ENCODE peak calls at places on chromosomes 4 and X, in five cellular contexts. One of them, this sample, is unnamed. For H3K4me1 and H3K9me3, the result is how much of the 10 kb centered on the place peaks cover.

GRCh38 chr4:177282284-177282683 is 27.4 kb upstream of the NEIL3 start:
- DNase-seq in breast epithelium: no peak
- DNase-seq in H9: no peak
- DNase-seq in aorta: no peak
- DNase-seq in CD4-positive, alpha-beta memory T cell: no peak
- DNase-seq in this sample: no peak

GRCh38 chrX:6049132-6049531 is 179.5 kb downstream of the NLGN4X start:
- DNase-seq in breast epithelium: no peak
- DNase-seq in H9: no peak
- DNase-seq in aorta: no peak
- DNase-seq in CD4-positive, alpha-beta memory T cell: no peak
- DNase-seq in this sample: no peak

GRCh38 chrX:148422531-148422930 is 77.9 kb upstream of the AFF2 start:
- DNase-seq in breast epithelium: no peak
- DNase-seq in H9: no peak
- DNase-seq in aorta: no peak
- DNase-seq in CD4-positive, alpha-beta memory T cell: no peak
- DNase-seq in this sample: no peak

GRCh38 chr4:78954048-78954666 is 14.9 kb upstream of the PAQR3 start:
- DNase-seq in breast epithelium: no peak
- DNase-seq in H9: peak
- DNase-seq in aorta: no peak
- DNase-seq in CD4-positive, alpha-beta memory T cell: no peak
- DNase-seq in this sample: peak

GRCh38 chr4:78568640-78569261 is 17.2 kb downstream of the ANXA3 start:
- DNase-seq in breast epithelium: no peak
- DNase-seq in H9: no peak
- DNase-seq in aorta: no peak
- DNase-seq in CD4-positive, alpha-beta memory T cell: no peak
- DNase-seq in this sample: no peak

GRCh38 chr4:174256277-174256713 is 27.2 kb downstream of the FBXO8 start:
- DNase-seq in breast epithelium: no peak
- DNase-seq in H9: no peak
- DNase-seq in aorta: no peak
- DNase-seq in CD4-positive, alpha-beta memory T cell: no peak
- DNase-seq in this sample: peak

GRCh38 chr4:25770844-25771243 is 91.9 kb downstream of the SEL1L3 start:
- DNase-seq in breast epithelium: no peak
- DNase-seq in H9: no peak
- DNase-seq in aorta: no peak
- DNase-seq in CD4-positive, alpha-beta memory T cell: no peak
- DNase-seq in this sample: no peak

GRCh38 chr4:54067163-54067562 is 2.8 kb upstream of the CHIC2 start:
- DNase-seq in breast epithelium: peak
- DNase-seq in H9: no peak
- DNase-seq in aorta: no peak
- DNase-seq in CD4-positive, alpha-beta memory T cell: no peak
- DNase-seq in this sample: no peak

GRCh38 chrX:32877592-32877991 is 333.8 kb downstream of the DMD start:
- DNase-seq in breast epithelium: peak
- DNase-seq in H9: no peak
- DNase-seq in aorta: no peak
- DNase-seq in CD4-positive, alpha-beta memory T cell: no peak
- DNase-seq in this sample: no peak

GRCh38 chr4:4344915-4345527 is 41.9 kb upstream of the NSG1 start:
- DNase-seq in breast epithelium: no peak
- DNase-seq in H9: no peak
- DNase-seq in aorta: peak
- DNase-seq in CD4-positive, alpha-beta memory T cell: no peak
- DNase-seq in this sample: no peak

GRCh38 chr4:120843840-120844527 is 78.5 kb downstream of the PRDM5 start:
- DNase-seq in breast epithelium: no peak
- DNase-seq in H9: peak
- DNase-seq in aorta: no peak
- DNase-seq in CD4-positive, alpha-beta memory T cell: no peak
- DNase-seq in this sample: peak

GRCh38 chrX:15315509-15315908 is at the start of gene ASB11:
- DNase-seq in breast epithelium: no peak
- DNase-seq in H9: no peak
- DNase-seq in aorta: no peak
- DNase-seq in CD4-positive, alpha-beta memory T cell: no peak
- DNase-seq in this sample: no peak

GRCh38 chr4:84492737-84493091 is 6.4 kb downstream of the NKX6-1 start:
- DNase-seq in breast epithelium: no peak
- DNase-seq in H9: no peak
- DNase-seq in aorta: no peak
- DNase-seq in CD4-positive, alpha-beta memory T cell: no peak
- DNase-seq in this sample: no peak

GRCh38 chrX:3271485-3272186 is 74.8 kb downstream of the MXRA5 start:
- DNase-seq in breast epithelium: no peak
- DNase-seq in H9: no peak
- DNase-seq in aorta: no peak
- DNase-seq in CD4-positive, alpha-beta memory T cell: no peak
- DNase-seq in this sample: peak

GRCh38 chr4:11904117-11904535 is 475.4 kb upstream of the HS3ST1 start:
- DNase-seq in breast epithelium: no peak
- DNase-seq in H9: no peak
- DNase-seq in aorta: no peak
- DNase-seq in CD4-positive, alpha-beta memory T cell: no peak
- DNase-seq in this sample: no peak

GRCh38 chrX:48918644-48919340 is at the start of gene PIM2:
- DNase-seq in breast epithelium: peak
- DNase-seq in H9: peak
- DNase-seq in aorta: peak
- DNase-seq in CD4-positive, alpha-beta memory T cell: peak
- DNase-seq in this sample: peak

GRCh38 chr4:3248811-3249661 is at the start of gene MSANTD1:
- DNase-seq in breast epithelium: no peak
- DNase-seq in H9: no peak
- DNase-seq in aorta: no peak
- DNase-seq in CD4-positive, alpha-beta memory T cell: no peak
- DNase-seq in this sample: peak

GRCh38 chr4:74378573-74378972 is 13.6 kb downstream of the EREG start:
- DNase-seq in breast epithelium: no peak
- DNase-seq in H9: no peak
- DNase-seq in aorta: no peak
- DNase-seq in CD4-positive, alpha-beta memory T cell: no peak
- DNase-seq in this sample: no peak

GRCh38 chrX:19544693-19545305 is 29.5 kb upstream of the MAP3K15 start:
- DNase-seq in breast epithelium: no peak
- DNase-seq in H9: no peak
- DNase-seq in aorta: no peak
- DNase-seq in CD4-positive, alpha-beta memory T cell: no peak
- DNase-seq in this sample: peak

GRCh38 chr4:105215609-105216313 is 69.1 kb downstream of the TET2 start:
- DNase-seq in breast epithelium: no peak
- DNase-seq in H9: no peak
- DNase-seq in aorta: no peak
- DNase-seq in CD4-positive, alpha-beta memory T cell: no peak
- DNase-seq in this sample: no peak

GRCh38 chrX:74187211-74187610 is 116.8 kb upstream of the ZCCHC13 start:
- DNase-seq in breast epithelium: no peak
- DNase-seq in H9: no peak
- DNase-seq in aorta: no peak
- DNase-seq in CD4-positive, alpha-beta memory T cell: no peak
- DNase-seq in this sample: no peak

GRCh38 chr4:145878501-145879435 is 59.9 kb downstream of the ZNF827 start:
- DNase-seq in breast epithelium: no peak
- DNase-seq in H9: no peak
- DNase-seq in aorta: no peak
- DNase-seq in CD4-positive, alpha-beta memory T cell: no peak
- DNase-seq in this sample: no peak

GRCh38 chr4:89733936-89734335 is 103.0 kb downstream of the SNCA start:
- DNase-seq in breast epithelium: no peak
- DNase-seq in H9: no peak
- DNase-seq in aorta: no peak
- DNase-seq in CD4-positive, alpha-beta memory T cell: no peak
- DNase-seq in this sample: no peak

GRCh38 chr4:183195534-183195933 is 96.5 kb downstream of the WWC2 start:
- DNase-seq in breast epithelium: no peak
- DNase-seq in H9: no peak
- DNase-seq in aorta: no peak
- DNase-seq in CD4-positive, alpha-beta memory T cell: no peak
- DNase-seq in this sample: no peak

GRCh38 chrX:50812995-50813842 is 775 bp downstream of the SHROOM4 start:
- DNase-seq in breast epithelium: no peak
- DNase-seq in H9: peak
- DNase-seq in aorta: peak
- DNase-seq in CD4-positive, alpha-beta memory T cell: no peak
- DNase-seq in this sample: peak

GRCh38 chr4:168021666-168022065 is 70.7 kb upstream of the ANXA10 start:
- DNase-seq in breast epithelium: no peak
- DNase-seq in H9: no peak
- DNase-seq in aorta: no peak
- DNase-seq in CD4-positive, alpha-beta memory T cell: no peak
- DNase-seq in this sample: no peak

GRCh38 chr4:165319509-165319908 is 8.0 kb upstream of the MSMO1 start:
- DNase-seq in breast epithelium: no peak
- DNase-seq in H9: no peak
- DNase-seq in aorta: no peak
- DNase-seq in CD4-positive, alpha-beta memory T cell: no peak
- DNase-seq in this sample: no peak

GRCh38 chrX:38959736-38960534 is 158.7 kb downstream of the MID1IP1 start:
- DNase-seq in breast epithelium: no peak
- DNase-seq in H9: no peak
- DNase-seq in aorta: no peak
- DNase-seq in CD4-positive, alpha-beta memory T cell: no peak
- DNase-seq in this sample: no peak

GRCh38 chr4:170030121-170030520 is 3.9 kb upstream of the MFAP3L start:
- DNase-seq in breast epithelium: no peak
- DNase-seq in H9: no peak
- DNase-seq in aorta: no peak
- DNase-seq in CD4-positive, alpha-beta memory T cell: no peak
- DNase-seq in this sample: no peak

GRCh38 chr4:170026253-170026991 is at the start of gene MFAP3L:
- DNase-seq in breast epithelium: peak
- DNase-seq in H9: peak
- DNase-seq in aorta: peak
- DNase-seq in CD4-positive, alpha-beta memory T cell: peak
- DNase-seq in this sample: peak

GRCh38 chr4:170022211-170022610 is 4.0 kb downstream of the MFAP3L start:
- DNase-seq in breast epithelium: no peak
- DNase-seq in H9: no peak
- DNase-seq in aorta: no peak
- DNase-seq in CD4-positive, alpha-beta memory T cell: no peak
- DNase-seq in this sample: no peak

GRCh38 chr4:170027181-170027829 is 1.1 kb upstream of the MFAP3L start:
- DNase-seq in breast epithelium: peak
- DNase-seq in H9: peak
- DNase-seq in aorta: peak
- DNase-seq in CD4-positive, alpha-beta memory T cell: peak
- DNase-seq in this sample: peak

GRCh38 chr4:170025523-170026252 is 507 bp downstream of the MFAP3L start:
- DNase-seq in breast epithelium: no peak
- DNase-seq in H9: no peak
- DNase-seq in aorta: peak
- DNase-seq in CD4-positive, alpha-beta memory T cell: no peak
- DNase-seq in this sample: peak
- H3K27ac ChIP-seq in breast epithelium: peak
- H3K27ac ChIP-seq in H9: no peak
- H3K27ac ChIP-seq in aorta: no peak
- H3K27ac ChIP-seq in CD4-positive, alpha-beta memory T cell: no peak
- H3K27ac ChIP-seq in this sample: no peak

DNA sequence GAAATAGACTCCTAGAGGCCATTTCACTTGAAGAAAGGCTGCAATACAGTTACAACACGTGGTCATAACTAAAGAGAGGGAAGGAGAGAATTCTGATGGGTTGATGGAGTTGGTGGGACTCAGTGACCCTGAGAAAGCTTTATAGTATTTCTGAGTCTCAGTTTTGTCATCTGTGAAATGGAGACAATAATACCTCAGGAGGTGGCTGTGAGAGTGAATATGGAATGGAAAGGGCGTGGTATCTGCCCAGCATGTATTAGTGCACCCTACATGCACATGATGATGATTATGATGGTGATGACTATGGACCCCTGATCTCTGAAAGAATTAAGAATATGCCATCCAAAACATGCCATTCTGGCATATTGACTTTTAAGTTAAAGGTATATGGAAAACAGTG is 66.0 kb downstream of the RHOH start:
- DNase-seq in breast epithelium: no peak
- DNase-seq in H9: no peak
- DNase-seq in aorta: no peak
- DNase-seq in CD4-positive, alpha-beta memory T cell: no peak
- DNase-seq in this sample: no peak
- H3K4me1 ChIP-seq in breast epithelium: under half
- H3K4me1 ChIP-seq in H9: under half
- H3K4me1 ChIP-seq in aorta: under half
- H3K4me1 ChIP-seq in CD4-positive, alpha-beta memory T cell: under half
- H3K4me1 ChIP-seq in this sample: under half

GRCh38 chr4:129059028-129059427 is 34.3 kb downstream of the SCLT1 start:
- DNase-seq in breast epithelium: no peak
- DNase-seq in H9: no peak
- DNase-seq in aorta: no peak
- DNase-seq in CD4-positive, alpha-beta memory T cell: no peak
- DNase-seq in this sample: no peak
- H3K9me3 ChIP-seq in breast epithelium: half or more
- H3K9me3 ChIP-seq in H9: under half
- H3K9me3 ChIP-seq in aorta: under half
- H3K9me3 ChIP-seq in CD4-positive, alpha-beta memory T cell: half or more
- H3K9me3 ChIP-seq in this sample: half or more

DNA sequence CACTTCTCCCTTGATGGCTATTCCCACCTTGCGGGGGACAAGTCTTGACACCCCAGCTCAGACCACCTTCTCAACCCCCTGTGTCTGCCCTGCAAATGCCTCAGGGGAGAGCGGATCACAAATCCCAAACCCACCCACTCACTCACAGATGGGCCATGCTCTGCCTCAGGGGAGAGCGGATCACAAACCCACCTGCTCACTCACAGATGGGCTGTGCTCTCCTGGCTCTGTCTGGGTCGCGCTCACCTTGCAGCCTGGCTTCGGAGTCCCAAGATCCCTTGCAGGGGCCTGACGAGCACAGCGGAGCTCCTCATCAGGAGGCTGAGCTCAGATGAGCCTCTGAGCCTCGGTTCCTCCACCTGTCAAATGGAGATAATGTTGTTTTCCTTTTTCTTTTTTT is 38.6 kb downstream of the HTRA3 start:
- DNase-seq in breast epithelium: no peak
- DNase-seq in H9: no peak
- DNase-seq in aorta: peak
- DNase-seq in CD4-positive, alpha-beta memory T cell: no peak
- DNase-seq in this sample: no peak
- H3K27ac ChIP-seq in breast epithelium: no peak
- H3K27ac ChIP-seq in H9: no peak
- H3K27ac ChIP-seq in aorta: no peak
- H3K27ac ChIP-seq in CD4-positive, alpha-beta memory T cell: no peak
- H3K27ac ChIP-seq in this sample: no peak

This sample was measured in A673.